ENCODE peak calls at places on chromosomes 16 and 17, in eight cellular contexts. H, U, Z, X, P, C, E and B are unnamed samples.

GRCh38 chr17:5678171-5678570 is 93.9 kb upstream of the NLRP1 start:
- DNase-seq in H (no peak), U (no peak), Z (no peak), X (no peak), P (no peak), C (no peak), E (no peak), B (no peak)

GRCh38 chr17:18889658-18890057 is 31.7 kb downstream of the PRPSAP2 start:
- DNase-seq in H (no peak), U (no peak), Z (no peak), X (no peak), P (no peak), C (no peak), E (no peak), B (no peak)

GRCh38 chr17:46873941-46874645 is 22.7 kb downstream of the WNT9B start:
- DNase-seq in H (no peak), U (no peak), Z (no peak), X (no peak), P (no peak), C (no peak), E (no peak), B (no peak)

GRCh38 chr17:76124582-76125390 is 16.3 kb downstream of the FOXJ1 start:
- DNase-seq in H (no peak), U (peak), Z (peak), X (peak), P (no peak), C (no peak), E (no peak), B (peak)

GRCh38 chr17:39229274-39229913 is 3.6 kb upstream of the STAC2 start:
- DNase-seq in H (no peak), U (peak), Z (no peak), X (no peak), P (no peak), C (peak), E (no peak), B (peak)

GRCh38 chr17:9291912-9292562 is 270.7 kb downstream of the NTN1 start:
- DNase-seq in H (no peak), U (peak), Z (peak), X (peak), P (peak), C (no peak), E (peak), B (peak)

GRCh38 chr16:51393381-51394005 is 242.4 kb upstream of the SALL1 start:
- DNase-seq in H (no peak), U (peak), Z (no peak), X (no peak), P (no peak), C (no peak), E (no peak), B (peak)

GRCh38 chr17:78381601-78382168 is 3.2 kb downstream of the PGS1 start:
- DNase-seq in H (no peak), U (no peak), Z (no peak), X (no peak), P (no peak), C (no peak), E (no peak), B (peak)

GRCh38 chr17:19507673-19508326 is 25.9 kb upstream of the SLC47A1 start:
- DNase-seq in H (peak), U (peak), Z (peak), X (peak), P (peak), C (peak), E (peak), B (peak)

GRCh38 chr17:35726609-35727460 is 4.6 kb upstream of the RASL10B start:
- DNase-seq in H (peak), U (peak), Z (peak), X (no peak), P (peak), C (peak), E (peak), B (peak)

GRCh38 chr16:4064950-4065352 is 51.3 kb downstream of the ADCY9 start:
- DNase-seq in H (no peak), U (no peak), Z (peak), X (peak), P (no peak), C (no peak), E (no peak), B (no peak)

GRCh38 chr16:49825006-49825405 is 30.9 kb downstream of the ZNF423 start:
- DNase-seq in H (no peak), U (no peak), Z (no peak), X (no peak), P (no peak), C (no peak), E (no peak), B (no peak)

GRCh38 chr16:11743308-11744074 is 834 bp upstream of the TXNDC11 start:
- DNase-seq in H (no peak), U (peak), Z (no peak), X (peak), P (peak), C (peak), E (peak), B (peak)

GRCh38 chr17:76075364-76076099 is 951 bp downstream of the GALR2 start:
- DNase-seq in H (no peak), U (peak), Z (peak), X (no peak), P (peak), C (no peak), E (no peak), B (no peak)

GRCh38 chr16:8611886-8612595 is 9.5 kb upstream of the METTL22 start:
- DNase-seq in H (no peak), U (peak), Z (no peak), X (no peak), P (no peak), C (no peak), E (no peak), B (peak)

GRCh38 chr16:69691980-69692911 is 34.1 kb downstream of the NQO1 start:
- DNase-seq in H (no peak), U (peak), Z (peak), X (no peak), P (no peak), C (no peak), E (no peak), B (peak)

GRCh38 chr16:2028146-2028545 is 1.4 kb downstream of the NHERF2 start:
- DNase-seq in H (no peak), U (no peak), Z (no peak), X (no peak), P (no peak), C (no peak), E (no peak), B (no peak)
- H3K4me3 ChIP-seq in H (peak), U (peak), Z (no peak), X (peak), P (peak), C (no peak), E (peak), B (no peak)

DNA sequence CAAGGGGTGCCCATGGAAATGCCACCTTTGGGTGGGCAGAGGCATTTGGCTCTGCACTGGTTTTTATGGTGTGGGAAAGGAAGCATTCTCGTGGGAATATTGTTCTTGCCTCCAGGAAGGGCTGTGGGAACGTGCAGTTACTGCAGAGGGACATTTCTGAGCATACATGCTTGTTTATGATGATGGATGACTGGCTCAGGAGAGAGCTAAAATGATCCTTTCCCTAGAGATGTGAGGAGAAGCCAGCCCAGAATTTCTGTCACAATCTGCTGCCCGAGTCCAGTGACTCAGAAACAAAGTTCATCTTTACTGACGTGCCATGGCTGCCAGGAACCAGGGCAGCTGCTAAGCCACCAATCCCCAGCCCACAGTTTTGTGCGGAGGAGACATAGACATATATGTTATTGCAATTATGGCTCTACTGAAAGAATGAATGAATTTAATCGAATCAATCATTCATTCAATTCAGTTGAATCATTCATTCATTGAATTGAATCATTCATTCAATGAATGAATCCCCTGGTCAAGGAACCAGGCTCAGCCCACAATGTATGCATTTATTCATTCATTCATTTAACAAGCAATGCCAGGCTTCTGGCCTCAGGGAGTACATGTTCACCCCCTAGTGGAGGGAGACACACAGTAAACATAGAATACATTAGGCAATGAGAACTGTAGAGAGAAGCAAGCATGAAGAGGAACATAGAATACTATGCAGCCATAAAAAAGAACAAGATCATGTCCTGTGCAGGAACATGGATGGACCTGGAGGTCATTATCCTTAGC is 414.4 kb upstream of the HSBP1 start:
- DNase-seq in H (no peak), U (peak), Z (no peak), X (no peak), P (no peak), C (no peak), E (no peak), B (peak)
- TF ChIP-seq CTCF in H (peak), U (peak), Z (peak), X (no peak), P (no peak), C (no peak), E (no peak), B (peak)

DNA sequence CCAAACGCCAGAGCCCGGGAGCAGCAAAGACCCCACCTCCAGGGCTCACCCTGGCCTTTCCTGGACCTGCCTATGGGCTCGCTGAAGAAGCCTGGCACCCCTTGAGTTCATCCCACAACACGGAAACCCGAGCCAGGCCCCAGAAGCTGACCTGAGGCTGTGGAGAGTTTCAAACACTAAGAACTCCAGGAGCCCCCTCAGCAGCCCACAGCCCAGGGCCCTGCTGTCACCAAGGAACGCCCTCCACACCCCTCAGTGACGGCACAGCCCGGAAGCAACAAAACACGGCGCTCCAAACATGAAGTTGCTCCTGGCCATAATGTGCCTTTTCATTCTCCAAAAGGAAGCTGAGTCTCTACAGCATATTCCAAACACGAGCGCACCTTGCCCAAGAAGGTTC is 9.2 kb downstream of the SLC38A10 start:
- DNase-seq in H (no peak), U (no peak), Z (no peak), X (no peak), P (no peak), C (no peak), E (no peak), B (no peak)
- H3K4me3 ChIP-seq in H (no peak), U (no peak), Z (no peak), X (peak), P (no peak), C (no peak), E (peak), B (no peak)

DNA sequence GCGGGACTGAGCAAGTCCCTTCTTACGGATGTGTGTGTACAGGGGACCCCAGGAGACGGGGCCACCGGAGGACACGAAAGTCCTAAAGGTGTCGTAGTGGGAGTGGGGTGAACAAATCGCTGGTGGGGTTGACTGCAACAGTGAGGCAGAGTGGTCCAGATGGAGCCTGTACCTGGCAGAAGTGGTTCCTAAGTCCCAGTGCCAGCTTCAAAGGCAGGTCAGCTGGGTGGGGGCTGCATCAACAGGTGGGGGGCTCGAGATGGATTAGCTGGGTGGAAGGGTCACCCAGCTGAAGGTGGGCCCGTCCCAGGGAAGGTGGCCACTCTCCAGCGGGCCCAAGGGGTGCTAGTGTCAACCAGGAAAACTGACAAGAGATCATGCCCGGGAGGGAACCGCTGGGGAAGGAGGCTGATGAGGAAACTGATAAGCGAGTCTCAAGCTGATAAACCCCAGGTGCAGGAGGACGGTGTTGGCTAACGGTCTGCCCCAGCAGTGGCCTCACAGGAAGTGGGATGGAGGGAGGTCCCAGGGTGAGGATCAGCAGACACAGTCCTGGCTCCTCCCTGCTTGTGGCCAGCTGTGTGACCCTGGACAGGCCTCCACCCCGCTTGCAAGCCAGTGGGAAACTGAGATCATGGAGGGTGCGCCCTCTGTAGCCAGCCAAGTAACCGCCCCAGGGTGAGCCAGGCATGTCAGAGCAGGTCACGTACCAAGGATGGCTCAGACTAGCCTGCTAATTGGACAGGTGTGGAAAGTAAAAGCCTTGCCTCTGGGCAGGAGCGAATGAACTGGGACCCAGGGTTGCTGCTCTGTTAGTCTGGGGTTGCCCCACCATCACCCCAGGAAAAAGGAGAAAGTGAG is 1.0 kb downstream of the ORAI3 start:
- DNase-seq in H (peak), U (peak), Z (peak), X (peak), P (peak), C (peak), E (peak), B (peak)
- TF ChIP-seq CTCF in H (no peak), U (no peak), Z (peak), X (no peak), P (no peak), C (peak), E (no peak), B (no peak)

GRCh38 chr17:56977673-56978395 is at the start of gene SCPEP1:
- DNase-seq in H (no peak), U (peak), Z (peak), X (peak), P (peak), C (peak), E (peak), B (peak)
- H3K4me3 ChIP-seq in H (peak), U (peak), Z (peak), X (peak), P (peak), C (peak), E (peak), B (peak)

GRCh38 chr17:65385071-65385470 is 176.4 kb downstream of the AXIN2 start:
- DNase-seq in H (no peak), U (no peak), Z (no peak), X (no peak), P (no peak), C (no peak), E (no peak), B (no peak)

GRCh38 chr17:65385726-65386125 is 175.7 kb downstream of the AXIN2 start:
- DNase-seq in H (no peak), U (no peak), Z (no peak), X (no peak), P (no peak), C (no peak), E (no peak), B (no peak)

GRCh38 chr17:65381160-65381559 is 180.3 kb downstream of the AXIN2 start:
- DNase-seq in H (no peak), U (no peak), Z (no peak), X (no peak), P (no peak), C (no peak), E (no peak), B (no peak)
- TF ChIP-seq CTCF in H (no peak), U (no peak), Z (no peak), X (no peak), P (no peak), C (no peak), E (no peak), B (no peak)

GRCh38 chr16:46974352-46974751 is 878 bp upstream of the DNAJA2 start:
- DNase-seq in H (no peak), U (peak), Z (no peak), X (no peak), P (no peak), C (no peak), E (no peak), B (peak)
- H3K4me3 ChIP-seq in H (peak), U (peak), Z (peak), X (peak), P (peak), C (peak), E (peak), B (peak)